ENCODE peak calls at places on chromosomes 11 and 22, in five cellular contexts. One of them, this sample, is unnamed.

GRCh38 chr11:14189874-14190273 is 169.1 kb downstream of the RRAS2 start:
- DNase-seq in OCI-LY7: no peak
- DNase-seq in upper lobe of right lung: no peak
- DNase-seq in mucosa of descending colon: no peak
- DNase-seq in cardiac muscle cell: no peak
- DNase-seq in this sample: peak; percentile 13

GRCh38 chr22:48746789-48747425 is 1080.8 kb downstream of the BRD1 start:
- DNase-seq in OCI-LY7: no peak
- DNase-seq in upper lobe of right lung: no peak
- DNase-seq in mucosa of descending colon: peak; percentile 37
- DNase-seq in cardiac muscle cell: no peak
- DNase-seq in this sample: no peak

GRCh38 chr11:65639623-65640482 is 2.0 kb downstream of the SIPA1 start:
- DNase-seq in OCI-LY7: peak; percentile 99
- DNase-seq in upper lobe of right lung: no peak
- DNase-seq in mucosa of descending colon: peak; percentile 89
- DNase-seq in cardiac muscle cell: no peak
- DNase-seq in this sample: no peak

GRCh38 chr22:25666308-25666707 is 75.7 kb upstream of the MYO18B start:
- DNase-seq in OCI-LY7: no peak
- DNase-seq in upper lobe of right lung: peak; percentile 77
- DNase-seq in mucosa of descending colon: peak; percentile 71
- DNase-seq in cardiac muscle cell: no peak
- DNase-seq in this sample: no peak

GRCh38 chr11:2803186-2804057 is 82.2 kb downstream of the CDKN1C start:
- DNase-seq in OCI-LY7: no peak
- DNase-seq in upper lobe of right lung: peak; percentile 54
- DNase-seq in mucosa of descending colon: peak; percentile 31
- DNase-seq in cardiac muscle cell: no peak
- DNase-seq in this sample: no peak

GRCh38 chr22:37968452-37969251 is 15.2 kb downstream of the POLR2F start:
- DNase-seq in OCI-LY7: no peak
- DNase-seq in upper lobe of right lung: no peak
- DNase-seq in mucosa of descending colon: no peak
- DNase-seq in cardiac muscle cell: no peak
- DNase-seq in this sample: no peak

GRCh38 chr22:28464179-28464578 is 215.5 kb downstream of the TTC28 start:
- DNase-seq in OCI-LY7: no peak
- DNase-seq in upper lobe of right lung: no peak
- DNase-seq in mucosa of descending colon: no peak
- DNase-seq in cardiac muscle cell: no peak
- DNase-seq in this sample: no peak

GRCh38 chr11:77147668-77148321 is 19.7 kb downstream of the MYO7A start:
- DNase-seq in OCI-LY7: no peak
- DNase-seq in upper lobe of right lung: no peak
- DNase-seq in mucosa of descending colon: peak; percentile 59
- DNase-seq in cardiac muscle cell: peak; percentile 24
- DNase-seq in this sample: no peak

GRCh38 chr11:87006035-87006434 is 31.7 kb upstream of the TMEM135 start:
- DNase-seq in OCI-LY7: no peak
- DNase-seq in upper lobe of right lung: no peak
- DNase-seq in mucosa of descending colon: no peak
- DNase-seq in cardiac muscle cell: no peak
- DNase-seq in this sample: no peak

GRCh38 chr11:80592546-80592945 is 1151.7 kb upstream of the TENM4 start:
- DNase-seq in OCI-LY7: no peak
- DNase-seq in upper lobe of right lung: no peak
- DNase-seq in mucosa of descending colon: no peak
- DNase-seq in cardiac muscle cell: no peak
- DNase-seq in this sample: no peak

GRCh38 chr22:33000342-33001280 is 57.6 kb downstream of the SYN3 start:
- DNase-seq in OCI-LY7: peak; percentile 73
- DNase-seq in upper lobe of right lung: peak; percentile 80
- DNase-seq in mucosa of descending colon: no peak
- DNase-seq in cardiac muscle cell: peak; percentile 71
- DNase-seq in this sample: no peak

GRCh38 chr11:86461892-86462291 is 87.2 kb downstream of the CCDC81 start:
- DNase-seq in OCI-LY7: no peak
- DNase-seq in upper lobe of right lung: no peak
- DNase-seq in mucosa of descending colon: no peak
- DNase-seq in cardiac muscle cell: no peak
- DNase-seq in this sample: no peak

GRCh38 chr11:87437844-87438223 is 400.1 kb downstream of the TMEM135 start:
- DNase-seq in OCI-LY7: no peak
- DNase-seq in upper lobe of right lung: no peak
- DNase-seq in mucosa of descending colon: no peak
- DNase-seq in cardiac muscle cell: no peak
- DNase-seq in this sample: no peak

GRCh38 chr11:235998-236773 is at the start of gene SIRT3:
- DNase-seq in OCI-LY7: peak; percentile 94
- DNase-seq in upper lobe of right lung: peak; percentile 92
- DNase-seq in mucosa of descending colon: peak; percentile 93
- DNase-seq in cardiac muscle cell: peak; percentile 85
- DNase-seq in this sample: peak; percentile 19

GRCh38 chr11:17934194-17934593 is 78.7 kb downstream of the SERGEF start:
- DNase-seq in OCI-LY7: no peak
- DNase-seq in upper lobe of right lung: no peak
- DNase-seq in mucosa of descending colon: no peak
- DNase-seq in cardiac muscle cell: no peak
- DNase-seq in this sample: no peak

GRCh38 chr11:33934450-33934849 is 42.6 kb upstream of the LMO2 start:
- DNase-seq in OCI-LY7: no peak
- DNase-seq in upper lobe of right lung: no peak
- DNase-seq in mucosa of descending colon: no peak
- DNase-seq in cardiac muscle cell: no peak
- DNase-seq in this sample: no peak

GRCh38 chr22:25027959-25028840 is 75.7 kb downstream of the KIAA1671 start:
- DNase-seq in OCI-LY7: no peak
- DNase-seq in upper lobe of right lung: peak; percentile 64
- DNase-seq in mucosa of descending colon: peak; percentile 60
- DNase-seq in cardiac muscle cell: peak; percentile 65
- DNase-seq in this sample: no peak

GRCh38 chr22:28172948-28173360 is 253.9 kb upstream of the PITPNB start:
- DNase-seq in OCI-LY7: no peak
- DNase-seq in upper lobe of right lung: no peak
- DNase-seq in mucosa of descending colon: no peak
- DNase-seq in cardiac muscle cell: no peak
- DNase-seq in this sample: no peak

GRCh38 chr11:31045335-31045734 is 324.2 kb downstream of the DCDC1 start:
- DNase-seq in OCI-LY7: no peak
- DNase-seq in upper lobe of right lung: no peak
- DNase-seq in mucosa of descending colon: no peak
- DNase-seq in cardiac muscle cell: peak; percentile 35
- DNase-seq in this sample: no peak

GRCh38 chr11:84289381-84289906 is 1003.3 kb upstream of the CCDC90B start:
- DNase-seq in OCI-LY7: no peak
- DNase-seq in upper lobe of right lung: no peak
- DNase-seq in mucosa of descending colon: no peak
- DNase-seq in cardiac muscle cell: no peak
- DNase-seq in this sample: no peak

DNA sequence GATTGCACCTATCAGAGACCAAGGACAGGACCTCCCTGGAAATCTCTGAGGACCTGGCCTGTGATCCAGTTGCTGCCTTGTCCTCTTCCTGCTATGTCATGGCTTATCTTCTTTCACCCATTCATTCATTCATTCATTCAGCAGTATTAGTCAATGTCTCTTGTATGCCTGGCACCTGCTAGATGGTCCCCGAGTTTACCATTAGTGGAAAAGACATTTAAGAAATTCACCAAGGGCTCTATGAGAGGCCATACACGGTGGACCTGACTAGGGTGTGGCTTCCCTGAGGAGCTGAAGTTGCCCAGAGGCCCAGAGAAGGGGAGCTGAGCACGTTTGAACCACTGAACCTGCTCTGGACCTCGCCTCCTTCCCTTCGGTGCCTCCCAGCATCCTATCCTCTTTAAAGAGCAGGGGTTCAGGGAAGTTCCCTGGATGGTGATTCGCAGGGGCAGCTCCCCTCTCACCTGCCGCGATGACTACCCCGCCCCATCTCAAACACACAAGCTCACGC is 682 bp upstream of the MIF start:
- DNase-seq in OCI-LY7: no peak
- DNase-seq in upper lobe of right lung: no peak
- DNase-seq in mucosa of descending colon: no peak
- DNase-seq in cardiac muscle cell: no peak
- DNase-seq in this sample: no peak
- H3K4me1 ChIP-seq in OCI-LY7: peaks cover 25% of the 10 kb centered on the region
- H3K4me1 ChIP-seq in upper lobe of right lung: peaks cover 7% of the 10 kb centered on the region
- H3K4me1 ChIP-seq in mucosa of descending colon: peaks cover 7% of the 10 kb centered on the region
- H3K4me1 ChIP-seq in cardiac muscle cell: peaks cover 4% of the 10 kb centered on the region
- H3K4me1 ChIP-seq in this sample: peaks cover 33% of the 10 kb centered on the region

GRCh38 chr22:36435516-36436415 is 45.7 kb downstream of the TXN2 start:
- DNase-seq in OCI-LY7: no peak
- DNase-seq in upper lobe of right lung: no peak
- DNase-seq in mucosa of descending colon: peak; percentile 89
- DNase-seq in cardiac muscle cell: peak; percentile 67
- DNase-seq in this sample: no peak
- H3K4me1 ChIP-seq in OCI-LY7: peaks cover 7% of the 10 kb centered on the region
- H3K4me1 ChIP-seq in upper lobe of right lung: peaks cover 36% of the 10 kb centered on the region
- H3K4me1 ChIP-seq in mucosa of descending colon: peaks cover 39% of the 10 kb centered on the region
- H3K4me1 ChIP-seq in cardiac muscle cell: peaks cover 37% of the 10 kb centered on the region
- H3K4me1 ChIP-seq in this sample: peaks cover 7% of the 10 kb centered on the region

GRCh38 chr11:117089685-117090084 is 8.5 kb downstream of the SIK3 start:
- DNase-seq in OCI-LY7: no peak
- DNase-seq in upper lobe of right lung: no peak
- DNase-seq in mucosa of descending colon: no peak
- DNase-seq in cardiac muscle cell: no peak
- DNase-seq in this sample: no peak

GRCh38 chr11:117092951-117093590 is 5.2 kb downstream of the SIK3 start:
- DNase-seq in OCI-LY7: no peak
- DNase-seq in upper lobe of right lung: no peak
- DNase-seq in mucosa of descending colon: no peak
- DNase-seq in cardiac muscle cell: no peak
- DNase-seq in this sample: no peak

GRCh38 chr11:117090111-117090706 is 8.0 kb downstream of the SIK3 start:
- DNase-seq in OCI-LY7: no peak
- DNase-seq in upper lobe of right lung: no peak
- DNase-seq in mucosa of descending colon: no peak
- DNase-seq in cardiac muscle cell: no peak
- DNase-seq in this sample: no peak

GRCh38 chr11:117094776-117095175 is 3.5 kb downstream of the SIK3 start:
- DNase-seq in OCI-LY7: no peak
- DNase-seq in upper lobe of right lung: no peak
- DNase-seq in mucosa of descending colon: no peak
- DNase-seq in cardiac muscle cell: no peak
- DNase-seq in this sample: no peak

DNA sequence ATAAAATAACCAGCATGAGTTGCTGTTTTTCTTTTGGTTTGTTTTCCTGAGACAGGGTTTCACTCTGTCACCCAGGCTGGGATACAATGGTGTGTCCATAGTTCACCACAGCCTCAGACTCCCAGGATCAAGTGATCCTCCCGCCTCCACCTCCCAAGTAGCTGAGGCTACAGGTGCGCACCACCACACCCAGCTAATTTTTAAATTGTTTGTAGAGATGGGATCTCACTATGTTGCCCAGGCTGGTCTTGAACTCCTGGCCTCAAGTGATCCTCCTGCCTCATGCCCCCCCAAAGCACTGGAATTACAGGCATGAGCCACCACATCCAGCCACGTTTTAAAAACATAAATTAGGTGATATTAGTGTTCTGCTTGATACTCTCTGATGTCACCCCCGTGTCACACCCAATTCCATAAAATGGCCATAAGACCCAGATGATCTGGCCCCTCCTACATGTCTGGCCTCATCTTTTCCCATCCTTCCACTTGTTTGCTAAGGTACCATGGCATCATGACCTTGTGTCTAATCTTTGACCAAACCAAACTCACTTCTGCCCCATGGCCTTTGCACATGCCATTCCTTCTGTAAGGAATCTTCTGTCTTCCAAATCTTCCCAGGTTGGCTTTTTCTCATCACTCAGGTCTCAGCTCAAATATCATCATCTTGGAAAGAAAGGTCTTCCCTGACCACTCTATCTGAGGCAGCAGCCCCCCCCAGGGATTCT is 6.3 kb downstream of the SIK3 start:
- DNase-seq in OCI-LY7: no peak
- DNase-seq in upper lobe of right lung: no peak
- DNase-seq in mucosa of descending colon: no peak
- DNase-seq in cardiac muscle cell: no peak
- DNase-seq in this sample: no peak
- H3K4me1 ChIP-seq in OCI-LY7: peaks cover 25% of the 10 kb centered on the region
- H3K4me1 ChIP-seq in upper lobe of right lung: peaks cover 25% of the 10 kb centered on the region
- H3K4me1 ChIP-seq in mucosa of descending colon: peaks cover 23% of the 10 kb centered on the region
- H3K4me1 ChIP-seq in cardiac muscle cell: peaks cover 21% of the 10 kb centered on the region
- H3K4me1 ChIP-seq in this sample: peaks cover 82% of the 10 kb centered on the region

GRCh38 chr11:130166457-130166784 is 6.8 kb downstream of the ST14 start:
- DNase-seq in OCI-LY7: peak; percentile 92
- DNase-seq in upper lobe of right lung: no peak
- DNase-seq in mucosa of descending colon: no peak
- DNase-seq in cardiac muscle cell: no peak
- DNase-seq in this sample: no peak

GRCh38 chr11:130170345-130170744 is 10.8 kb downstream of the ST14 start:
- DNase-seq in OCI-LY7: no peak
- DNase-seq in upper lobe of right lung: no peak
- DNase-seq in mucosa of descending colon: peak; percentile 67
- DNase-seq in cardiac muscle cell: no peak
- DNase-seq in this sample: no peak

GRCh38 chr11:130165601-130166456 is 6.2 kb downstream of the ST14 start:
- DNase-seq in OCI-LY7: peak; percentile 84
- DNase-seq in upper lobe of right lung: no peak
- DNase-seq in mucosa of descending colon: no peak
- DNase-seq in cardiac muscle cell: no peak
- DNase-seq in this sample: no peak

GRCh38 chr11:130171534-130171933 is 12.0 kb downstream of the ST14 start:
- DNase-seq in OCI-LY7: no peak
- DNase-seq in upper lobe of right lung: no peak
- DNase-seq in mucosa of descending colon: no peak
- DNase-seq in cardiac muscle cell: no peak
- DNase-seq in this sample: no peak

DNA sequence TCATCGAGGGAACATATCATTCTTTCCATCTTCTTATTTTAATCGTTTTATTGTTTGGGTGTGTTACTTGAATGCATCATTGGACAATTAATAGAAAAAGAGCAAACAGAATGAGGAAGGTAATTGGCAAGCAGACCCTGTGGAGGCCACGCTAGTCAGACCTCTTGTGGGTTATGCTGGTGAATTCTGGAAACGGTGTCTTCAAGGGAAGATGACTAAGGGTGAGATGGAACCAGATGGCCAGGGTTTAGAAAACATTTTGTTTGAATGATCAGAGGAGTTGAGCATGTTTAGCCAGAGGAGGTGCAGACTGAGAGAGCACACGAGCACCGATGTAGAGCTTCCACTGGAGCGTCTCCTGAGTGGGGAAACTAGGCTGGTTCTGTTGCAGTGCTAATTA is 8.5 kb downstream of the ST14 start:
- DNase-seq in OCI-LY7: peak; percentile 50
- DNase-seq in upper lobe of right lung: no peak
- DNase-seq in mucosa of descending colon: no peak
- DNase-seq in cardiac muscle cell: no peak
- DNase-seq in this sample: no peak
- H3K4me1 ChIP-seq in OCI-LY7: peaks cover 100% of the 10 kb centered on the region
- H3K4me1 ChIP-seq in upper lobe of right lung: peaks cover 12% of the 10 kb centered on the region
- H3K4me1 ChIP-seq in mucosa of descending colon: peaks cover 89% of the 10 kb centered on the region
- H3K4me1 ChIP-seq in cardiac muscle cell: no peaks in the 10 kb centered on the region
- H3K4me1 ChIP-seq in this sample: no peaks in the 10 kb centered on the region